ENCODE peak calls at places on chromosomes 7 and 10, in ten cellular contexts. One of them, this sample, is unnamed.

GRCh38 chr7:121084748-121085336 is 96.3 kb downstream of the CPED1 start:
- DNase-seq in iris pigment epithelial cell: peak; percentile 95
- DNase-seq in cardiac septum: no peak
- DNase-seq in activated CD8-positive, alpha-beta memory T cell treated with anti-CD3 and anti-CD28 coated beads for 1 hour: no peak
- DNase-seq in T follicular helper cell: no peak
- DNase-seq in myocyte: peak; percentile 95
- DNase-seq in choroid plexus epithelial cell: peak; percentile 94
- DNase-seq in nucleus accumbens: no peak
- DNase-seq in Caki2: peak; percentile 54
- DNase-seq in transverse colon: no peak
- DNase-seq in this sample: peak; percentile 92

GRCh38 chr7:63867127-63867526 is 131.5 kb upstream of the ZNF722 start:
- DNase-seq in iris pigment epithelial cell: no peak
- DNase-seq in cardiac septum: no peak
- DNase-seq in activated CD8-positive, alpha-beta memory T cell treated with anti-CD3 and anti-CD28 coated beads for 1 hour: no peak
- DNase-seq in T follicular helper cell: no peak
- DNase-seq in myocyte: no peak
- DNase-seq in choroid plexus epithelial cell: no peak
- DNase-seq in nucleus accumbens: no peak
- DNase-seq in Caki2: no peak
- DNase-seq in transverse colon: no peak
- DNase-seq in this sample: no peak

GRCh38 chr7:45149606-45150005 is 8.0 kb upstream of the RAMP3 start:
- DNase-seq in iris pigment epithelial cell: no peak
- DNase-seq in cardiac septum: peak; percentile 49
- DNase-seq in activated CD8-positive, alpha-beta memory T cell treated with anti-CD3 and anti-CD28 coated beads for 1 hour: no peak
- DNase-seq in T follicular helper cell: no peak
- DNase-seq in myocyte: no peak
- DNase-seq in choroid plexus epithelial cell: no peak
- DNase-seq in nucleus accumbens: no peak
- DNase-seq in Caki2: no peak
- DNase-seq in transverse colon: no peak
- DNase-seq in this sample: no peak

GRCh38 chr10:46525824-46526681 is 30.4 kb downstream of the GPRIN2 start:
- DNase-seq in iris pigment epithelial cell: no peak
- DNase-seq in cardiac septum: peak; percentile 41
- DNase-seq in activated CD8-positive, alpha-beta memory T cell treated with anti-CD3 and anti-CD28 coated beads for 1 hour: no peak
- DNase-seq in T follicular helper cell: no peak
- DNase-seq in myocyte: no peak
- DNase-seq in choroid plexus epithelial cell: no peak
- DNase-seq in nucleus accumbens: no peak
- DNase-seq in Caki2: peak; percentile 46
- DNase-seq in transverse colon: no peak
- DNase-seq in this sample: no peak

GRCh38 chr7:25852249-25852994 is 299.6 kb upstream of the NFE2L3 start:
- DNase-seq in iris pigment epithelial cell: peak; percentile 32
- DNase-seq in cardiac septum: no peak
- DNase-seq in activated CD8-positive, alpha-beta memory T cell treated with anti-CD3 and anti-CD28 coated beads for 1 hour: no peak
- DNase-seq in T follicular helper cell: no peak
- DNase-seq in myocyte: no peak
- DNase-seq in choroid plexus epithelial cell: peak; percentile 74
- DNase-seq in nucleus accumbens: no peak
- DNase-seq in Caki2: no peak
- DNase-seq in transverse colon: peak; percentile 79
- DNase-seq in this sample: no peak

GRCh38 chr7:1810521-1810920 is 140.4 kb downstream of the ELFN1 start:
- DNase-seq in iris pigment epithelial cell: no peak
- DNase-seq in cardiac septum: no peak
- DNase-seq in activated CD8-positive, alpha-beta memory T cell treated with anti-CD3 and anti-CD28 coated beads for 1 hour: no peak
- DNase-seq in T follicular helper cell: no peak
- DNase-seq in myocyte: no peak
- DNase-seq in choroid plexus epithelial cell: no peak
- DNase-seq in nucleus accumbens: no peak
- DNase-seq in Caki2: no peak
- DNase-seq in transverse colon: no peak
- DNase-seq in this sample: no peak

GRCh38 chr10:65358565-65358964 is 1567.3 kb upstream of the LRRTM3 start:
- DNase-seq in iris pigment epithelial cell: peak; percentile 28
- DNase-seq in cardiac septum: no peak
- DNase-seq in activated CD8-positive, alpha-beta memory T cell treated with anti-CD3 and anti-CD28 coated beads for 1 hour: no peak
- DNase-seq in T follicular helper cell: no peak
- DNase-seq in myocyte: peak; percentile 60
- DNase-seq in choroid plexus epithelial cell: peak; percentile 15
- DNase-seq in nucleus accumbens: no peak
- DNase-seq in Caki2: peak; percentile 24
- DNase-seq in transverse colon: no peak
- DNase-seq in this sample: no peak

GRCh38 chr7:85479918-85480658 is 293.2 kb upstream of the SEMA3D start:
- DNase-seq in iris pigment epithelial cell: peak; percentile 23
- DNase-seq in cardiac septum: no peak
- DNase-seq in activated CD8-positive, alpha-beta memory T cell treated with anti-CD3 and anti-CD28 coated beads for 1 hour: no peak
- DNase-seq in T follicular helper cell: no peak
- DNase-seq in myocyte: no peak
- DNase-seq in choroid plexus epithelial cell: no peak
- DNase-seq in nucleus accumbens: no peak
- DNase-seq in Caki2: no peak
- DNase-seq in transverse colon: no peak
- DNase-seq in this sample: peak; percentile 70

GRCh38 chr7:70694909-70695803 is 436.8 kb upstream of the GALNT17 start:
- DNase-seq in iris pigment epithelial cell: peak; percentile 40
- DNase-seq in cardiac septum: no peak
- DNase-seq in activated CD8-positive, alpha-beta memory T cell treated with anti-CD3 and anti-CD28 coated beads for 1 hour: no peak
- DNase-seq in T follicular helper cell: no peak
- DNase-seq in myocyte: peak; percentile 40
- DNase-seq in choroid plexus epithelial cell: peak; percentile 38
- DNase-seq in nucleus accumbens: no peak
- DNase-seq in Caki2: peak; percentile 19
- DNase-seq in transverse colon: peak; percentile 25
- DNase-seq in this sample: no peak

GRCh38 chr10:126042906-126043305 is 146.5 kb downstream of the FANK1 start:
- DNase-seq in iris pigment epithelial cell: no peak
- DNase-seq in cardiac septum: peak; percentile 50
- DNase-seq in activated CD8-positive, alpha-beta memory T cell treated with anti-CD3 and anti-CD28 coated beads for 1 hour: no peak
- DNase-seq in T follicular helper cell: no peak
- DNase-seq in myocyte: no peak
- DNase-seq in choroid plexus epithelial cell: no peak
- DNase-seq in nucleus accumbens: no peak
- DNase-seq in Caki2: no peak
- DNase-seq in transverse colon: no peak
- DNase-seq in this sample: no peak

GRCh38 chr10:51321968-51322367 is 247.7 kb downstream of the PRKG1 start:
- DNase-seq in iris pigment epithelial cell: peak; percentile 6
- DNase-seq in cardiac septum: no peak
- DNase-seq in activated CD8-positive, alpha-beta memory T cell treated with anti-CD3 and anti-CD28 coated beads for 1 hour: no peak
- DNase-seq in T follicular helper cell: no peak
- DNase-seq in myocyte: peak; percentile 53
- DNase-seq in choroid plexus epithelial cell: peak; percentile 28
- DNase-seq in nucleus accumbens: no peak
- DNase-seq in Caki2: no peak
- DNase-seq in transverse colon: no peak
- DNase-seq in this sample: no peak

GRCh38 chr7:91082038-91082437 is 182.2 kb upstream of the FZD1 start:
- DNase-seq in iris pigment epithelial cell: peak; percentile 56
- DNase-seq in cardiac septum: no peak
- DNase-seq in activated CD8-positive, alpha-beta memory T cell treated with anti-CD3 and anti-CD28 coated beads for 1 hour: no peak
- DNase-seq in T follicular helper cell: no peak
- DNase-seq in myocyte: peak; percentile 86
- DNase-seq in choroid plexus epithelial cell: peak; percentile 62
- DNase-seq in nucleus accumbens: no peak
- DNase-seq in Caki2: no peak
- DNase-seq in transverse colon: no peak
- DNase-seq in this sample: peak; percentile 58

GRCh38 chr10:132163278-132163765 is 23.4 kb upstream of the DPYSL4 start:
- DNase-seq in iris pigment epithelial cell: no peak
- DNase-seq in cardiac septum: no peak
- DNase-seq in activated CD8-positive, alpha-beta memory T cell treated with anti-CD3 and anti-CD28 coated beads for 1 hour: no peak
- DNase-seq in T follicular helper cell: peak; percentile 26
- DNase-seq in myocyte: peak; percentile 12
- DNase-seq in choroid plexus epithelial cell: no peak
- DNase-seq in nucleus accumbens: no peak
- DNase-seq in Caki2: peak; percentile 66
- DNase-seq in transverse colon: peak; percentile 51
- DNase-seq in this sample: no peak

This sample was measured in HFFc6.